ENCODE peak calls at places on chromosomes 3 and 15, in ten cellular contexts. Q, P, K, X, G, A, E, L, R and M are unnamed samples.

GRCh38 chr3:32818431-32819085 is 761 bp downstream of the TRIM71 start:
- DNase-seq in Q (no peak), P (no peak), K (no peak), X (no peak), G (no peak), A (no peak), E (no peak), L (no peak), R (no peak), M (peak)

GRCh38 chr15:42037650-42038049 is 16.8 kb upstream of the PLA2G4E start:
- DNase-seq in Q (no peak), P (no peak), K (no peak), X (no peak), G (peak), A (no peak), E (no peak), L (no peak), R (no peak), M (no peak)

GRCh38 chr15:80929689-80930088 is 59.9 kb downstream of the MESD start:
- DNase-seq in Q (no peak), P (no peak), K (no peak), X (no peak), G (no peak), A (peak), E (no peak), L (no peak), R (peak), M (no peak)

GRCh38 chr15:71055461-71055860 is 59.8 kb upstream of the THSD4 start:
- DNase-seq in Q (no peak), P (no peak), K (no peak), X (no peak), G (peak), A (no peak), E (no peak), L (no peak), R (peak), M (no peak)

GRCh38 chr15:41919201-41919820 is 25.5 kb upstream of the SPTBN5 start:
- DNase-seq in Q (no peak), P (no peak), K (no peak), X (no peak), G (no peak), A (no peak), E (no peak), L (no peak), R (no peak), M (no peak)

GRCh38 chr15:70387086-70387485 is 289.4 kb upstream of the TLE3 start:
- DNase-seq in Q (no peak), P (no peak), K (no peak), X (no peak), G (no peak), A (no peak), E (no peak), L (no peak), R (no peak), M (no peak)

GRCh38 chr3:13222891-13223573 is 149.8 kb upstream of the IQSEC1 start:
- DNase-seq in Q (no peak), P (no peak), K (no peak), X (no peak), G (no peak), A (no peak), E (no peak), L (no peak), R (no peak), M (no peak)

GRCh38 chr3:188900421-188900941 is 271.3 kb upstream of the TPRG1 start:
- DNase-seq in Q (no peak), P (no peak), K (no peak), X (no peak), G (peak), A (peak), E (no peak), L (no peak), R (peak), M (no peak)

GRCh38 chr15:26260517-26261133 is 397.5 kb upstream of the ATP10A start:
- DNase-seq in Q (no peak), P (no peak), K (no peak), X (peak), G (no peak), A (no peak), E (no peak), L (no peak), R (peak), M (no peak)

GRCh38 chr3:177835008-177835407 is 637.7 kb upstream of the TBL1XR1 start:
- DNase-seq in Q (no peak), P (no peak), K (no peak), X (no peak), G (peak), A (peak), E (no peak), L (no peak), R (peak), M (no peak)

GRCh38 chr3:129824926-129825541 is 68.5 kb downstream of the TMCC1 start:
- DNase-seq in Q (no peak), P (no peak), K (peak), X (peak), G (peak), A (peak), E (no peak), L (peak), R (peak), M (no peak)

GRCh38 chr15:59362339-59362738 is 10.3 kb downstream of the MYO1E start:
- DNase-seq in Q (no peak), P (no peak), K (no peak), X (no peak), G (no peak), A (no peak), E (no peak), L (no peak), R (no peak), M (no peak)

GRCh38 chr3:170496868-170497140 is 78.1 kb downstream of the CLDN11 start:
- DNase-seq in Q (no peak), P (no peak), K (no peak), X (no peak), G (no peak), A (no peak), E (no peak), L (no peak), R (no peak), M (no peak)

GRCh38 chr3:159273608-159274007 is 471.8 kb downstream of the MFSD1 start:
- DNase-seq in Q (no peak), P (no peak), K (no peak), X (no peak), G (peak), A (peak), E (no peak), L (peak), R (peak), M (no peak)

GRCh38 chr3:150216041-150216811 is 191.9 kb upstream of the TSC22D2 start:
- DNase-seq in Q (no peak), P (peak), K (no peak), X (no peak), G (peak), A (no peak), E (no peak), L (no peak), R (peak), M (no peak)
- TF ChIP-seq CTCF in Q (no peak), P (no peak), K (no peak), X (no peak), G (no peak), A (no peak), E (no peak), L (no peak), R (no peak), M (no peak)

DNA sequence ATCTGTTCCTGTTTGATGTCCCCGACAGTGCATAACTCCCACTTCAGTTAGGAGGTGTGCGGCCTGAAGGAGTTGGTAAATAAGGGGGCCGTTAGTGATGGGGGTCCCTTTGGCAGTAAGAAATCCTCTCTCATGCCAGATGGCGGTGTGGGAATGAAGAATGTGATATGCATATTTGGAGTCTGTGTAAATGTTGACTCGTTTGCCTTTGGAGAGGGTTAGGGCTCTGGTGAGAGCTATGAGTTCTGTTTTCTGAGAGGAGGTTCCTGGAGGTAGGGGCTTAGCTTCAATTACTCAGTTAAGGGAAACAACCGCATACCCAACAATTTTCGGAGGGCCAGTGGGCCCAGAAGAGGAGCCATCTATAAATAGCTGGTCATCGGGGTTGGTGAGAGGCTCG is 38.7 kb upstream of the RNF7 start:
- DNase-seq in Q (no peak), P (no peak), K (no peak), X (no peak), G (no peak), A (no peak), E (no peak), L (no peak), R (peak), M (no peak)
- TF ChIP-seq CTCF in Q (no peak), P (no peak), K (no peak), X (no peak), G (no peak), A (no peak), E (no peak), L (no peak), R (no peak), M (no peak)

GRCh38 chr3:104785966-104786365 is 580.7 kb upstream of the ALCAM start:
- DNase-seq in Q (no peak), P (no peak), K (no peak), X (no peak), G (no peak), A (no peak), E (no peak), L (no peak), R (peak), M (no peak)
- TF ChIP-seq CTCF in Q (no peak), P (no peak), K (no peak), X (no peak), G (no peak), A (no peak), E (no peak), L (no peak), R (no peak), M (no peak)

GRCh38 chr3:50632450-50632849 is 15.5 kb downstream of the MAPKAPK3 start:
- DNase-seq in Q (no peak), P (no peak), K (no peak), X (no peak), G (no peak), A (no peak), E (no peak), L (no peak), R (no peak), M (no peak)
- TF ChIP-seq CTCF in Q (no peak), P (no peak), K (no peak), X (no peak), G (no peak), A (no peak), E (no peak), L (no peak), R (no peak), M (no peak)

DNA sequence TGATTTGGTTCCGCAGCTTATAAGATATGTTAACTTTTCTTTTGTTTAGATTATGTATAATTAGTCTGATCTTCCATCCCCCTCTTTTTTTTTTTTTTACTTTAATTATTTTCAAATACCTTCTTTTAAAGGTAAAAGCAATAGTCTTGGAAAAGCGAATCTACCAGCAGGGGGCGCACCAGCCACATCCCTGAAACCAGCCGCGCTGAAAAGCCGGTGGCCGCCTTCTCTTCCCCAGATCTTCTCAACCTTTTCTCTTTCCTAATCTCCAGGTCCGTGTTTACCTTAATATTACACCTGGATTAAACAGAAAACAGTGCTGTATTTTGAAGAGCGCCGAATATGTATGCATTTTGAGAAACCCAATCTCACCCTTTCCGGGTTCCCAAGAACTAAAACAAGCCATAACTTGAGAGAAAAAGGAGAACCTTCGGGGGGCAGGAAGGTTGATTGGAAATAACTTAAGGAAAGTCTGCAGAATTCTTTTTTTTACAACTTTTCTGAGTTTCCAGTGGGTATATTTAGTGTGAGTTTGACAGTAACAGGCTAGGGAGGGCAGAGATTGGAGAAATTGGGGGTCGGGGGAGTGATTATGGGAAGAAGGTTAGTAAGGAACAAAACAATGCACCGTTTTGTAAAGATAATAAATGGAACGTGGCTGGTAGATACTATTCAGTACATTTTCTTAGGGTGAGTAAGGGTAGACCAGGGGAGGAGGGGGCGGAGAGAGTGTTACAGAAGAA is 2.0 kb upstream of the SOX2 start:
- DNase-seq in Q (no peak), P (peak), K (peak), X (peak), G (peak), A (peak), E (peak), L (peak), R (peak), M (no peak)
- TF ChIP-seq CTCF in Q (peak), P (peak), K (no peak), X (peak), G (peak), A (peak), E (peak), L (peak), R (peak), M (peak)